ENCODE peak calls at places on chromosomes 1 and 21, in four cellular contexts. N is K562, X is IMR-90, Q is HepG2. P is an unnamed sample.

GRCh38 chr1:246425139-246425794 is 81.8 kb downstream of the SMYD3 start:
- DNase-seq in N (peak; percentile 76), X (no peak), Q (no peak), P (no peak)

GRCh38 chr1:163315773-163316374 is 5.9 kb upstream of the NUF2 start:
- DNase-seq in N (peak; percentile 39), X (peak; percentile 68), Q (peak; percentile 31), P (peak; percentile 10)

GRCh38 chr1:94790670-94791069 is 29.5 kb upstream of the SLC44A3 start:
- DNase-seq in N (no peak), X (no peak), Q (no peak), P (no peak)

GRCh38 chr1:72399807-72400206 is 117.5 kb upstream of the NEGR1 start:
- DNase-seq in N (no peak), X (no peak), Q (no peak), P (no peak)

GRCh38 chr1:208641881-208642280 is 397.7 kb upstream of the PLXNA2 start:
- DNase-seq in N (no peak), X (no peak), Q (no peak), P (no peak)

GRCh38 chr21:45465611-45466329 is 60.8 kb downstream of the COL18A1 start:
- DNase-seq in N (no peak), X (no peak), Q (no peak), P (no peak)

GRCh38 chr1:53330819-53331218 is 2.9 kb upstream of the LRP8 start:
- DNase-seq in N (peak; percentile 5), X (no peak), Q (peak; percentile 29), P (no peak)

GRCh38 chr1:29677028-29678024 is 441.0 kb downstream of the PTPRU start:
- DNase-seq in N (no peak), X (no peak), Q (no peak), P (no peak)

GRCh38 chr1:77400781-77401180 is 119.0 kb downstream of the AK5 start:
- DNase-seq in N (no peak), X (peak; percentile 13), Q (no peak), P (no peak)

GRCh38 chr1:155002479-155003226 is at the start of gene ZBTB7B:
- DNase-seq in N (peak; percentile 79), X (no peak), Q (no peak), P (no peak)

GRCh38 chr1:29789910-29790247 is 553.6 kb downstream of the PTPRU start:
- DNase-seq in N (no peak), X (no peak), Q (no peak), P (no peak)

GRCh38 chr1:150256193-150256548 is 1.4 kb upstream of the CA14 start:
- DNase-seq in N (no peak), X (no peak), Q (no peak), P (no peak)

GRCh38 chr1:89701746-89702241 is 68.9 kb downstream of the LRRC8C start:
- DNase-seq in N (peak; percentile 75), X (peak; percentile 55), Q (no peak), P (no peak)
- TF ChIP-seq MAZ in N (peak; percentile 36), X (no peak), Q (no peak), P (no peak)

GRCh38 chr1:2205191-2205952 is 10.8 kb upstream of the FAAP20 start:
- DNase-seq in N (no peak), X (peak; percentile 92), Q (peak; percentile 69), P (peak; percentile 92)
- TF ChIP-seq MAZ in N (peak; percentile 84), X (peak; percentile 72), Q (no peak), P (no peak)

GRCh38 chr1:116393792-116394191 is 20.7 kb downstream of the ATP1A1 start:
- DNase-seq in N (no peak), X (no peak), Q (no peak), P (no peak)

GRCh38 chr1:116391207-116391606 is 18.2 kb downstream of the ATP1A1 start:
- DNase-seq in N (no peak), X (no peak), Q (no peak), P (no peak)

GRCh38 chr1:116394270-116394669 is 21.2 kb downstream of the ATP1A1 start:
- DNase-seq in N (no peak), X (no peak), Q (no peak), P (no peak)

GRCh38 chr1:116390195-116390594 is 17.2 kb downstream of the ATP1A1 start:
- DNase-seq in N (no peak), X (no peak), Q (no peak), P (no peak)

DNA sequence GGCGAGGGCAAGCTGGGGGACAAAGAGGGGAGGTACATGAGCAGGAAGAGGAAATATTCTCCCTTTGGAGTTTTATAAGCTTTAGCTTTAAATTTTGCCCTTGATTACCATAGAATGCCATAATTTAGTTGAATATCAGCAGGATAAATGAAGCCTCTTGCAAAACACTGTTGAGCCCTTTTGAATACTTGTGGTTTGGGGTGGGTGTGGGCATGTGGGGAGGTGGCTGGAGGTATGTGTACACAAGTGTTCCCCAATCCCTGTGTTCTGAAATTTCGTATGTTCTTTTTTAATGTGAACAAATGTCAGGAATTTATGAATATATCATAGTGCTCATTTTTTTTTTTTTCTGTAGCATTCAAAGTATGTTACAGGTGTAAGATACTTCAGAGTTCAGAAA is 20.0 kb downstream of the ATP1A1 start:
- DNase-seq in N (no peak), X (no peak), Q (no peak), P (no peak)
- TF ChIP-seq MAZ in N (no peak), X (no peak), Q (no peak), P (no peak)

DNA sequence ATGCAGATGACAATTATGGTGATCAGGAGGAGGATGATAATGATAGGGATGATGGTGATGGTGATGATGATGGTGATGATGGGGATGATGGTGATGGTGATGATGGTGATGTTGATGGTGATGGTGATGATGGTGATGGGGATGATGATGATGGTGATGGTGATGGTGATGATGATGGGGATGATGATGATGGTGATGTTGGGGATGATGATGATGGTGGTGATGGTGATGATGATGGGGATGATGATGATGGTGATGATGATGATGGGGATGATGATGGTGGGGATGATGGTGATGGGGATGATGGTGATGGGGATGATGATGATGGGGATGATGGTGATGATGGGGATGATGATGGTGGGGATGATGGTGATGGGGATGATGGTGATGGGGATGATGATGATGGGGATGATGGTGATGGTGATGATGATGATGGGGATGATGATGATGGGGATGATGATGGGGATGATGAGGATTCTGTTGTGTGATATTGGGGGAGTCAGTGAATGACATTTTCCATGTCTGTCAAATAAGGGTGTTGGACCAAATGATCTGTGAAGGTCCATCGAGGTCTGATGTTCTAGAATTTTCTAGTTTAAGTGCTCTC is 65.6 kb upstream of the RPL11 start:
- DNase-seq in N (no peak), X (no peak), Q (no peak), P (no peak)
- TF ChIP-seq MAZ in N (no peak), X (no peak), Q (no peak), P (no peak)

GRCh38 chr21:35543746-35544145 is 494.6 kb upstream of the RUNX1 start:
- DNase-seq in N (no peak), X (no peak), Q (no peak), P (no peak)

DNA sequence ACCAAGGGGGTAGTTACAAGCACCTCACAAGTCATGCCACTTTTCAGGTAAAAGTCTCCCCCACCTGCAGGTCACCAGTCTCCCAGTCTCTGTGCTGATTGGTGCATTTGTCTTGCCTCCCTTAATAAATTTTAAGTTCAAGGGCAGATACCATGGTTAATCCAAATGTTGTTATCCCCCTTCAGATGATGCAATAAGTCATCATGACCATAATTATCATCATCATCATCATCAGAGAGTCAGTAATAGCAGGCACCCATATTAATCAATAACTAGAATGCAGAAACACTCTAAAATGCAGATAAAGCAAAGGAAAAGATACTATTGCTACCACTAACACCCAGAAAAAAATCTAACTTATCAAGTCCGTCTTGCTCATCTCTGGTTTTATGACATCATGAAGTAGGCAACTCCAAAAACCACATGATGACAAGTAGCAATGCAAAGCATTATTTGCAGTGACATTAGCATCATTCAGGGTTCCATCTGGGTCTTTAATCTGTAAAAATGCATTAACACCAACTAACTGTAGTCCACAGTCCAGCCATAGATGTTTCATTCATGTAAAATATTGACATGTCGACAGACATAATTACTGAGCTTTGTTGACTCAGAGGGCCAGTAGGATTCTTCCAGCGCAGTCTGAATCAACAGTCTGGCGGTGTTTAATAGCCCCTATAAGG is 492.0 kb upstream of the RUNX1 start:
- DNase-seq in N (no peak), X (no peak), Q (no peak), P (no peak)
- TF ChIP-seq MAZ in N (no peak), X (no peak), Q (no peak), P (no peak)

GRCh38 chr1:204565617-204566582 is 49.7 kb downstream of the MDM4 start:
- DNase-seq in N (peak; percentile 90), X (peak; percentile 81), Q (peak; percentile 63), P (peak; percentile 89)
- TF ChIP-seq MAZ in N (peak; percentile 34), X (peak; percentile 38), Q (no peak), P (no peak)

GRCh38 chr1:226588484-226588883 is 39.9 kb downstream of the STUM start:
- DNase-seq in N (no peak), X (no peak), Q (no peak), P (no peak)
- TF ChIP-seq MAZ in N (no peak), X (no peak), Q (no peak), P (no peak)

DNA sequence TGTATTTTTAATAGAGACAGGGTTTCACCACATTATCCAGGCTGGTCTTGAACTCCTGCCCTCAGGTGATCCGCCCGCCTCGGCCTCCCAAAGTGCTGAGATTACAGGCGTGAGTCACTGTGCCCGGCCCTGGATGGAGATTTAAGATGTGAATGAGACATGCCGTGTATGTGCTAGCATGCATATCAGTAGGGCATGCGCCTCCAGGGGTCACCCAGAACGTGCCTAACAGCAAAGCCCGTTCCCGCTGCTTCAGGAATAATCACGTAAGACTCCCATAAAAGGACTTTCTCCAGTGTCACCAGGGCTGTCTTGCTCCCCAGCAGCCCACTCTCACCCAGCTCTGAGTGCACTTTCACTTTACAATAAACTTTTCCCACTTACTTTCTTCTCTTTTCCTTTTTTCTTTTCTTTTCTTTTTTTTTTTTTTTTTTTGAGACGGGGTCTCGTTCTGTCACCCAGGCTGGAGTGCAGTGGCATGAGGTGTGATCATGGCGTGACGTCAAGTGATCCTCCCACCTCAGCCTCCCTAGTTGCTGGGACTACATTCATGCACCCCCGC is 46.9 kb upstream of the DISP3 start:
- DNase-seq in N (no peak), X (no peak), Q (no peak), P (no peak)
- TF ChIP-seq MAZ in N (no peak), X (no peak), Q (no peak), P (no peak)

DNA sequence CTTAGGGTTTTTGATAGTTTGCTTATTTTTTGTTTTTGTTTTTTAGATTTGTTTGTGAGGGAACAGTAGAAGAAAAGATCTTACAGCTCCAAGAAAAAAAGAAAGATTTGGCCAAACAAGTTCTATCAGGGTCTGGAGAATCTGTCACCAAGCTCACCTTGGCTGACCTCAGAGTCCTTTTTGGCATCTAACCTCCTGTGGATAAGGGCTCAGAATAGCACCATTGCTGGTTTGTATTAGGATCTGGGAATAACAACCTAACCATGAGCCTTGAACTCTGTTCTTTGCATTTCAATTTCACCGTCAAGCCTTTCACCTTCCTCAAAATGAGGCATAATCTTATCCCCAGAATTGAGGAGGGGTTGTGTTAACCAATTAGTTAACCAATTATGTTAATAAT is 20.2 kb downstream of the TRIM45 start:
- DNase-seq in N (no peak), X (no peak), Q (no peak), P (no peak)
- TF ChIP-seq MAZ in N (no peak), X (no peak), Q (no peak), P (no peak)

GRCh38 chr1:115412733-115413132 is 74.7 kb upstream of the NGF start:
- DNase-seq in N (no peak), X (no peak), Q (no peak), P (no peak)

GRCh38 chr1:115411388-115412063 is 73.5 kb upstream of the NGF start:
- DNase-seq in N (no peak), X (peak; percentile 69), Q (no peak), P (no peak)

GRCh38 chr1:115413208-115413607 is 75.2 kb upstream of the NGF start:
- DNase-seq in N (no peak), X (no peak), Q (no peak), P (no peak)

GRCh38 chr1:115413621-115414020 is 75.6 kb upstream of the NGF start:
- DNase-seq in N (no peak), X (no peak), Q (no peak), P (no peak)

GRCh38 chr1:115412286-115412685 is 74.2 kb upstream of the NGF start:
- DNase-seq in N (no peak), X (peak; percentile 43), Q (no peak), P (no peak)
- TF ChIP-seq MAZ in N (no peak), X (no peak), Q (no peak), P (no peak)